ENCODE peak calls at places on chromosomes 4 and X, in ten cellular contexts. A, X, H, Z, V, O, U, Y, I and F are unnamed samples.

GRCh38 chrX:1899841-1900240 is 285.0 kb downstream of the ASMT start:
- DNase-seq in A (no peak), X (no peak), H (no peak), Z (no peak), V (no peak), O (no peak), U (no peak), Y (no peak), I (no peak), F (no peak)

GRCh38 chr4:99710681-99711345 is 53.2 kb upstream of the C4orf54 start:
- DNase-seq in A (no peak), X (no peak), H (no peak), Z (no peak), V (no peak), O (no peak), U (peak; percentile 96), Y (no peak), I (no peak), F (no peak)

GRCh38 chrX:119093991-119094741 is 21.4 kb downstream of the CT47C1 start:
- DNase-seq in A (no peak), X (no peak), H (no peak), Z (no peak), V (no peak), O (no peak), U (peak; percentile 19), Y (no peak), I (no peak), F (no peak)

GRCh38 chr4:183905081-183905592 is at the start of gene STOX2:
- DNase-seq in A (peak; percentile 79), X (peak; percentile 94), H (peak; percentile 79), Z (peak; percentile 74), V (peak; percentile 42), O (no peak), U (peak; percentile 58), Y (peak; percentile 64), I (no peak), F (no peak)

GRCh38 chr4:7950301-7951092 is 10.8 kb upstream of the AFAP1 start:
- DNase-seq in A (no peak), X (no peak), H (no peak), Z (no peak), V (no peak), O (no peak), U (no peak), Y (no peak), I (no peak), F (no peak)

GRCh38 chr4:14078311-14078710 is 450.8 kb upstream of the BOD1L1 start:
- DNase-seq in A (no peak), X (no peak), H (no peak), Z (no peak), V (no peak), O (no peak), U (no peak), Y (no peak), I (no peak), F (no peak)

GRCh38 chrX:16436348-16437188 is 213.4 kb upstream of the S100G start:
- DNase-seq in A (peak; percentile 73), X (peak; percentile 67), H (peak; percentile 88), Z (peak; percentile 56), V (peak; percentile 47), O (no peak), U (peak; percentile 68), Y (peak; percentile 74), I (peak; percentile 32), F (peak; percentile 58)

GRCh38 chr4:75705198-75705712 is 19.1 kb upstream of the USO1 start:
- DNase-seq in A (peak; percentile 63), X (no peak), H (no peak), Z (no peak), V (no peak), O (no peak), U (no peak), Y (no peak), I (no peak), F (no peak)

GRCh38 chrX:43970528-43970927 is 2.7 kb downstream of the NDP start:
- DNase-seq in A (no peak), X (no peak), H (no peak), Z (peak; percentile 9), V (no peak), O (no peak), U (peak; percentile 46), Y (no peak), I (no peak), F (no peak)

GRCh38 chr4:102343964-102344519 is 1.2 kb downstream of the SLC39A8 start:
- DNase-seq in A (no peak), X (peak; percentile 89), H (no peak), Z (peak; percentile 56), V (peak; percentile 31), O (no peak), U (peak; percentile 82), Y (no peak), I (no peak), F (no peak)

GRCh38 chr4:1395941-1396805 is 10.1 kb downstream of the NKX1-1 start:
- DNase-seq in A (peak; percentile 5), X (no peak), H (no peak), Z (no peak), V (no peak), O (no peak), U (no peak), Y (no peak), I (no peak), F (no peak)

GRCh38 chr4:48944252-48944651 is 37.7 kb upstream of the OCIAD2 start:
- DNase-seq in A (no peak), X (no peak), H (no peak), Z (no peak), V (no peak), O (no peak), U (peak; percentile 93), Y (peak; percentile 18), I (no peak), F (no peak)

GRCh38 chr4:16684083-16684482 is 214.4 kb downstream of the LDB2 start:
- DNase-seq in A (no peak), X (no peak), H (no peak), Z (no peak), V (no peak), O (no peak), U (no peak), Y (peak; percentile 86), I (no peak), F (no peak)

GRCh38 chr4:113094802-113095201 is 45.3 kb downstream of the ANK2 start:
- DNase-seq in A (no peak), X (no peak), H (no peak), Z (peak; percentile 12), V (no peak), O (no peak), U (peak; percentile 29), Y (peak; percentile 9), I (peak; percentile 17), F (peak; percentile 23)

GRCh38 chr4:128835498-128836222 is 26.2 kb downstream of the JADE1 start:
- DNase-seq in A (no peak), X (peak; percentile 88), H (no peak), Z (no peak), V (peak; percentile 38), O (no peak), U (no peak), Y (peak; percentile 86), I (no peak), F (no peak)

GRCh38 chr4:151887151-151887815 is 126.5 kb upstream of the GATB start:
- DNase-seq in A (no peak), X (no peak), H (no peak), Z (peak; percentile 49), V (no peak), O (no peak), U (peak; percentile 68), Y (no peak), I (peak; percentile 24), F (peak; percentile 79)

GRCh38 chrX:14927391-14927790 is 54.2 kb downstream of the MOSPD2 start:
- DNase-seq in A (no peak), X (no peak), H (no peak), Z (no peak), V (no peak), O (no peak), U (no peak), Y (no peak), I (no peak), F (no peak)

GRCh38 chrX:151082077-151082948 is 94.1 kb upstream of the GPR50 start:
- DNase-seq in A (peak; percentile 66), X (peak; percentile 73), H (peak; percentile 69), Z (peak; percentile 69), V (peak; percentile 20), O (peak; percentile 6), U (peak; percentile 49), Y (peak; percentile 59), I (peak; percentile 56), F (peak; percentile 52)

GRCh38 chrX:70030242-70030823 is 19.4 kb downstream of the AWAT2 start:
- DNase-seq in A (peak; percentile 49), X (no peak), H (peak; percentile 58), Z (peak; percentile 62), V (no peak), O (no peak), U (peak; percentile 61), Y (peak; percentile 78), I (peak; percentile 44), F (peak; percentile 49)

GRCh38 chr4:61541474-61541873 is 341.3 kb downstream of the ADGRL3 start:
- DNase-seq in A (no peak), X (no peak), H (no peak), Z (no peak), V (no peak), O (no peak), U (no peak), Y (no peak), I (no peak), F (no peak)
- TF ChIP-seq CTCF in A (no peak), X (no peak), H (peak; percentile 45), Z (no peak), V (no peak), O (no peak), U (no peak), Y (peak; percentile 39), I (no peak), F (no peak)

GRCh38 chrX:17805120-17805519 is 56.0 kb downstream of the RAI2 start:
- DNase-seq in A (no peak), X (no peak), H (no peak), Z (peak; percentile 0), V (no peak), O (no peak), U (no peak), Y (no peak), I (no peak), F (no peak)
- TF ChIP-seq CTCF in A (no peak), X (no peak), H (peak; percentile 33), Z (no peak), V (no peak), O (no peak), U (no peak), Y (no peak), I (no peak), F (no peak)

GRCh38 chr4:20359692-20360091 is 108.0 kb downstream of the SLIT2 start:
- DNase-seq in A (no peak), X (no peak), H (no peak), Z (peak; percentile 77), V (no peak), O (no peak), U (no peak), Y (no peak), I (no peak), F (peak; percentile 16)
- TF ChIP-seq CTCF in A (no peak), X (no peak), H (no peak), Z (no peak), V (no peak), O (no peak), U (no peak), Y (no peak), I (no peak), F (no peak)

GRCh38 chrX:21933077-21933476 is 7.4 kb upstream of the SMS start:
- DNase-seq in A (peak; percentile 34), X (no peak), H (no peak), Z (no peak), V (no peak), O (no peak), U (no peak), Y (no peak), I (no peak), F (no peak)
- TF ChIP-seq CTCF in A (no peak), X (no peak), H (no peak), Z (no peak), V (no peak), O (no peak), U (no peak), Y (no peak), I (no peak), F (no peak)